ENCODE peak calls at places on chromosomes 4 and X, in eight cellular contexts. One of them, this sample, is unnamed.

GRCh38 chrX:48540015-48540350 is 469 bp downstream of the TBC1D25 start:
- DNase-seq in lower lobe of right lung: no peak
- DNase-seq in AG10803: peak
- DNase-seq in nephron progenitor cell: no peak
- DNase-seq in ovary: no peak
- DNase-seq in brain microvascular endothelial cell: peak
- DNase-seq in coronary artery: peak
- DNase-seq in GM06990: no peak
- DNase-seq in this sample: peak

GRCh38 chrX:71533514-71533849 is 578 bp downstream of the OGT start:
- DNase-seq in GM06990: no peak
- DNase-seq in AG10803: no peak
- DNase-seq in coronary artery: no peak
- DNase-seq in nephron progenitor cell: no peak
- DNase-seq in ovary: no peak
- DNase-seq in lower lobe of right lung: no peak
- DNase-seq in brain microvascular endothelial cell: no peak
- DNase-seq in this sample: no peak

GRCh38 chrX:138775501-138775900 is 64.0 kb upstream of the FGF13 start:
- DNase-seq in AG10803: peak
- DNase-seq in coronary artery: no peak
- DNase-seq in ovary: no peak
- DNase-seq in lower lobe of right lung: no peak
- DNase-seq in nephron progenitor cell: no peak
- DNase-seq in brain microvascular endothelial cell: no peak
- DNase-seq in GM06990: no peak
- DNase-seq in this sample: peak

GRCh38 chr4:1031956-1032795 is 20.8 kb downstream of the FGFRL1 start:
- DNase-seq in AG10803: no peak
- DNase-seq in nephron progenitor cell: no peak
- DNase-seq in lower lobe of right lung: no peak
- DNase-seq in brain microvascular endothelial cell: no peak
- DNase-seq in ovary: no peak
- DNase-seq in GM06990: no peak
- DNase-seq in coronary artery: no peak
- DNase-seq in this sample: no peak

GRCh38 chr4:104352211-104352610 is 142.5 kb downstream of the CXXC4 start:
- DNase-seq in coronary artery: no peak
- DNase-seq in GM06990: no peak
- DNase-seq in brain microvascular endothelial cell: no peak
- DNase-seq in nephron progenitor cell: no peak
- DNase-seq in AG10803: no peak
- DNase-seq in ovary: no peak
- DNase-seq in lower lobe of right lung: no peak
- DNase-seq in this sample: no peak

GRCh38 chr4:77765720-77766119 is 53.4 kb downstream of the CNOT6L start:
- DNase-seq in GM06990: no peak
- DNase-seq in AG10803: no peak
- DNase-seq in nephron progenitor cell: no peak
- DNase-seq in lower lobe of right lung: no peak
- DNase-seq in ovary: no peak
- DNase-seq in coronary artery: no peak
- DNase-seq in brain microvascular endothelial cell: no peak
- DNase-seq in this sample: no peak

GRCh38 chr4:41418444-41418843 is 119.5 kb upstream of the LIMCH1 start:
- DNase-seq in GM06990: no peak
- DNase-seq in lower lobe of right lung: no peak
- DNase-seq in brain microvascular endothelial cell: no peak
- DNase-seq in ovary: peak
- DNase-seq in nephron progenitor cell: no peak
- DNase-seq in AG10803: peak
- DNase-seq in coronary artery: peak
- DNase-seq in this sample: no peak

GRCh38 chr4:147518086-147518485 is 37.2 kb downstream of the EDNRA start:
- DNase-seq in coronary artery: no peak
- DNase-seq in GM06990: no peak
- DNase-seq in brain microvascular endothelial cell: no peak
- DNase-seq in AG10803: peak
- DNase-seq in ovary: no peak
- DNase-seq in lower lobe of right lung: no peak
- DNase-seq in nephron progenitor cell: no peak
- DNase-seq in this sample: no peak

GRCh38 chr4:74659576-74660411 is 134.5 kb downstream of the BTC start:
- DNase-seq in ovary: no peak
- DNase-seq in brain microvascular endothelial cell: peak
- DNase-seq in coronary artery: no peak
- DNase-seq in lower lobe of right lung: no peak
- DNase-seq in AG10803: peak
- DNase-seq in nephron progenitor cell: no peak
- DNase-seq in GM06990: no peak
- DNase-seq in this sample: no peak

GRCh38 chr4:131534944-131535640 is 1614.0 kb upstream of the PCDH10 start:
- DNase-seq in nephron progenitor cell: no peak
- DNase-seq in AG10803: no peak
- DNase-seq in coronary artery: no peak
- DNase-seq in GM06990: no peak
- DNase-seq in ovary: no peak
- DNase-seq in lower lobe of right lung: no peak
- DNase-seq in brain microvascular endothelial cell: no peak
- DNase-seq in this sample: no peak

GRCh38 chrX:30065226-30065625 is 150.1 kb upstream of the MAGEB2 start:
- DNase-seq in brain microvascular endothelial cell: peak
- DNase-seq in AG10803: peak
- DNase-seq in lower lobe of right lung: no peak
- DNase-seq in GM06990: no peak
- DNase-seq in ovary: no peak
- DNase-seq in coronary artery: no peak
- DNase-seq in nephron progenitor cell: no peak
- DNase-seq in this sample: no peak

GRCh38 chrX:11113731-11114130 is 2.6 kb downstream of the HCCS start:
- DNase-seq in coronary artery: no peak
- DNase-seq in lower lobe of right lung: no peak
- DNase-seq in GM06990: no peak
- DNase-seq in AG10803: peak
- DNase-seq in nephron progenitor cell: no peak
- DNase-seq in brain microvascular endothelial cell: no peak
- DNase-seq in ovary: no peak
- DNase-seq in this sample: no peak

GRCh38 chr4:124641715-124642380 is 70.7 kb downstream of the ANKRD50 start:
- DNase-seq in coronary artery: no peak
- DNase-seq in brain microvascular endothelial cell: peak
- DNase-seq in ovary: no peak
- DNase-seq in AG10803: peak
- DNase-seq in lower lobe of right lung: no peak
- DNase-seq in nephron progenitor cell: no peak
- DNase-seq in GM06990: no peak
- DNase-seq in this sample: no peak

GRCh38 chrX:154541896-154542722 is 4.5 kb downstream of the G6PD start:
- DNase-seq in lower lobe of right lung: peak
- DNase-seq in nephron progenitor cell: no peak
- DNase-seq in ovary: peak
- DNase-seq in coronary artery: peak
- DNase-seq in GM06990: no peak
- DNase-seq in AG10803: peak
- DNase-seq in brain microvascular endothelial cell: peak
- DNase-seq in this sample: no peak

GRCh38 chr4:137601924-137602323 is 69.6 kb upstream of the PCDH18 start:
- DNase-seq in AG10803: peak
- DNase-seq in coronary artery: no peak
- DNase-seq in brain microvascular endothelial cell: no peak
- DNase-seq in lower lobe of right lung: no peak
- DNase-seq in ovary: no peak
- DNase-seq in nephron progenitor cell: no peak
- DNase-seq in GM06990: no peak
- DNase-seq in this sample: no peak

GRCh38 chrX:50644496-50644895 is 169.5 kb downstream of the SHROOM4 start:
- DNase-seq in brain microvascular endothelial cell: no peak
- DNase-seq in AG10803: no peak
- DNase-seq in coronary artery: no peak
- DNase-seq in GM06990: no peak
- DNase-seq in nephron progenitor cell: no peak
- DNase-seq in lower lobe of right lung: no peak
- DNase-seq in ovary: no peak
- DNase-seq in this sample: no peak

DNA sequence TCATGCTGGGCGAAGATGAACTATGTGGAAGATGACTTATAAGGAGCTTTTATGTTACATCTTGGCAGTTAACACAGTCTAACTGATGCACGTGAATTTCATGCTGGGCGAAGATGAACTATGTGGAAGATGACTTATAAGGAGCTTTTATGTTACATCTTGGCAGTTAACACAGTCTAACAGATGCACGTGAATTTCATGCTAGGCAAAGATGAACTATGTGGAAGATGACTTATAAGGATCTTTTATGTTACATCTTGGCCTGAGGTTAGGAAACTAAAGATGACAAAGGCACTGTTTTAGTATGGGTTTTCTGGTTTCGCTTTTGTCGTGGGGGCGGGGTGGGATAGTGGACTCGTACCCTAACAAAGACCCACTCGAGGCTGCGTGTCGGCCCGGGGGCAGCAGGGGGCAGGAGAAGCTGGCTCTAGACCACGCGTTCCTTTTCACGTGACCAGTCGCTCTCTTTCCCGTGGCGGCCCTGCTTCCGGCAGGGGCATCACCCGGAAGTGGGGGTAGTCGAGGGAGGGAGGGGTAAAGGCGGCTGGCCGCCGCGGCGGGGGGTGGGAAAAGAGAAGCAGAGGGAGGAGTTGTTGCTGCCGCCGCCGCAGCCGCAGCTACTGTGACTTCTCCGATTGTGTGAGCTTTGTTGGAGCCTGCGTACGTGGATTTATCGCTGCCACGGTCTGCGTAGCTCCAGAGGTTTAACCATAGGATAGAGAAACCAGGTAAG is at the start of gene ATP7A:
- DNase-seq in AG10803: peak
- DNase-seq in lower lobe of right lung: peak
- DNase-seq in nephron progenitor cell: peak
- DNase-seq in coronary artery: peak
- DNase-seq in GM06990: peak
- DNase-seq in brain microvascular endothelial cell: peak
- DNase-seq in ovary: peak
- DNase-seq in this sample: peak
- TF ChIP-seq CTCF in AG10803: peak
- TF ChIP-seq CTCF in lower lobe of right lung: peak
- TF ChIP-seq CTCF in nephron progenitor cell: peak
- TF ChIP-seq CTCF in coronary artery: no peak
- TF ChIP-seq CTCF in GM06990: peak
- TF ChIP-seq CTCF in brain microvascular endothelial cell: peak
- TF ChIP-seq CTCF in ovary: peak
- TF ChIP-seq CTCF in this sample: no peak

GRCh38 chr4:4860381-4860802 is 927 bp downstream of the MSX1 start:
- DNase-seq in GM06990: no peak
- DNase-seq in brain microvascular endothelial cell: peak
- DNase-seq in coronary artery: no peak
- DNase-seq in ovary: no peak
- DNase-seq in nephron progenitor cell: no peak
- DNase-seq in lower lobe of right lung: no peak
- DNase-seq in AG10803: no peak
- DNase-seq in this sample: peak
- TF ChIP-seq CTCF in GM06990: no peak
- TF ChIP-seq CTCF in brain microvascular endothelial cell: peak
- TF ChIP-seq CTCF in coronary artery: no peak
- TF ChIP-seq CTCF in ovary: no peak
- TF ChIP-seq CTCF in nephron progenitor cell: no peak
- TF ChIP-seq CTCF in lower lobe of right lung: no peak
- TF ChIP-seq CTCF in AG10803: peak
- TF ChIP-seq CTCF in this sample: no peak

DNA sequence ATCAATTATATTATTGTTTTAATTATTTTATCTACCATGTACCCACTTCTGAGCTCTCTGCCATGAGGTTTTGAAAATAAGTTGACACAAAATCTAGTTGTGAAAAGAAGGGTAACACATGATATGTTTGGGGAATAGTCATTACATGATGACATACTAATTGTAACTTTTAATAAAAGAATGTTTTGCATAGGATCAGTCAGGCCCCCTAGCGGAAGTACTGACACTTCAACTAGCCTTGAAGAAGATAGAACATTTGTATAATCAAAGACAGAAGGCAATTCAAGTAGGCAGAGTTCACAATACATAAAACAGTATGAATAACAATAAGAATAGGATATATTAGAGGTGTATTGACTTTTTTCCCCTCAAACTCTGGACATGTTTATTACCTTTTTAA is 1191.0 kb upstream of the AGA start:
- DNase-seq in coronary artery: no peak
- DNase-seq in brain microvascular endothelial cell: no peak
- DNase-seq in GM06990: no peak
- DNase-seq in nephron progenitor cell: no peak
- DNase-seq in ovary: no peak
- DNase-seq in AG10803: no peak
- DNase-seq in lower lobe of right lung: no peak
- DNase-seq in this sample: no peak
- TF ChIP-seq CTCF in coronary artery: no peak
- TF ChIP-seq CTCF in brain microvascular endothelial cell: no peak
- TF ChIP-seq CTCF in GM06990: no peak
- TF ChIP-seq CTCF in nephron progenitor cell: no peak
- TF ChIP-seq CTCF in ovary: no peak
- TF ChIP-seq CTCF in AG10803: no peak
- TF ChIP-seq CTCF in lower lobe of right lung: no peak
- TF ChIP-seq CTCF in this sample: no peak

GRCh38 chrX:118682258-118683014 is 45.0 kb upstream of the IL13RA1 start:
- DNase-seq in ovary: no peak
- DNase-seq in nephron progenitor cell: no peak
- DNase-seq in AG10803: no peak
- DNase-seq in brain microvascular endothelial cell: no peak
- DNase-seq in lower lobe of right lung: no peak
- DNase-seq in coronary artery: no peak
- DNase-seq in GM06990: no peak
- DNase-seq in this sample: no peak

GRCh38 chrX:118675336-118675965 is 52.0 kb upstream of the IL13RA1 start:
- DNase-seq in nephron progenitor cell: no peak
- DNase-seq in AG10803: no peak
- DNase-seq in lower lobe of right lung: no peak
- DNase-seq in GM06990: no peak
- DNase-seq in brain microvascular endothelial cell: no peak
- DNase-seq in ovary: no peak
- DNase-seq in coronary artery: no peak
- DNase-seq in this sample: no peak

GRCh38 chrX:118675966-118676349 is 51.4 kb upstream of the IL13RA1 start:
- DNase-seq in brain microvascular endothelial cell: no peak
- DNase-seq in GM06990: no peak
- DNase-seq in ovary: no peak
- DNase-seq in AG10803: no peak
- DNase-seq in lower lobe of right lung: no peak
- DNase-seq in nephron progenitor cell: no peak
- DNase-seq in coronary artery: no peak
- DNase-seq in this sample: no peak

GRCh38 chrX:118677318-118677717 is 50.1 kb upstream of the IL13RA1 start:
- DNase-seq in lower lobe of right lung: no peak
- DNase-seq in AG10803: no peak
- DNase-seq in coronary artery: no peak
- DNase-seq in ovary: no peak
- DNase-seq in nephron progenitor cell: no peak
- DNase-seq in GM06990: no peak
- DNase-seq in brain microvascular endothelial cell: no peak
- DNase-seq in this sample: no peak

DNA sequence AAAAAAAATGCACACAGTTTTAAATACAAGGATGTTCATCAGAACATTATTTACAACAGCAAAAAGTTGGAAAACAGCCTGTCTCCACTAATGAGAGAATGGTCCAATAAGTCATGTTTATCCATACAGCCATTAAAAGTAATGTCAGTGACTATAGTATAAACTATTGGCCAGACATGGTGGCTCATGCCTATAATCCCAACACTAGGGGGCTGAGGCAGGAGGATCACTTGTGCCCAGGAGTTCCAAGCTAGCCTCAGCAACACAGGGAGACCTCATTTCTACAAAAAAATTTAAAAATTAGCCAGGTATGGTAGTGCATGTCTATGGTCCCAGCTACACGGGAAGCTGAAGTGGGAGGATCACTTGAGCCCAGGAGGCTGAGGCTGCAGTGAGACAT is 48.1 kb upstream of the IL13RA1 start:
- DNase-seq in ovary: no peak
- DNase-seq in AG10803: no peak
- DNase-seq in nephron progenitor cell: no peak
- DNase-seq in coronary artery: no peak
- DNase-seq in brain microvascular endothelial cell: no peak
- DNase-seq in GM06990: no peak
- DNase-seq in lower lobe of right lung: no peak
- DNase-seq in this sample: no peak
- TF ChIP-seq CTCF in ovary: no peak
- TF ChIP-seq CTCF in AG10803: no peak
- TF ChIP-seq CTCF in nephron progenitor cell: no peak
- TF ChIP-seq CTCF in coronary artery: no peak
- TF ChIP-seq CTCF in brain microvascular endothelial cell: peak
- TF ChIP-seq CTCF in GM06990: peak
- TF ChIP-seq CTCF in lower lobe of right lung: no peak
- TF ChIP-seq CTCF in this sample: no peak

This sample was measured in GM20000.